ENCODE peak calls at places on chromosomes 3 and 15, in four cellular contexts. One of them, this sample, is unnamed.

GRCh38 chr15:89751748-89752147 is 699 bp upstream of the MESP1 start:
- DNase-seq in HL-60: no peak
- DNase-seq in uterus: no peak
- DNase-seq in Caco-2: no peak
- DNase-seq in this sample: no peak

GRCh38 chr15:29102911-29103824 is 166.5 kb downstream of the NSMCE3 start:
- DNase-seq in HL-60: no peak
- DNase-seq in Caco-2: no peak
- DNase-seq in uterus: no peak
- DNase-seq in this sample: no peak

GRCh38 chr3:42216820-42217416 is 49.1 kb downstream of the CCK start:
- DNase-seq in HL-60: no peak
- DNase-seq in uterus: no peak
- DNase-seq in Caco-2: no peak
- DNase-seq in this sample: no peak

GRCh38 chr15:93164409-93164808 is 75.4 kb upstream of the RGMA start:
- DNase-seq in uterus: no peak
- DNase-seq in HL-60: no peak
- DNase-seq in Caco-2: no peak
- DNase-seq in this sample: no peak

GRCh38 chr3:100720423-100720822 is 11.1 kb downstream of the TFG start:
- DNase-seq in HL-60: no peak
- DNase-seq in uterus: no peak
- DNase-seq in Caco-2: no peak
- DNase-seq in this sample: no peak

GRCh38 chr3:71881041-71881440 is 96.1 kb upstream of the PROK2 start:
- DNase-seq in Caco-2: no peak
- DNase-seq in HL-60: no peak
- DNase-seq in uterus: no peak
- DNase-seq in this sample: no peak

GRCh38 chr15:61951949-61952348 is 108.3 kb downstream of the VPS13C start:
- DNase-seq in Caco-2: no peak
- DNase-seq in uterus: no peak
- DNase-seq in HL-60: no peak
- DNase-seq in this sample: no peak

GRCh38 chr3:74301058-74301457 is 313.4 kb downstream of the CNTN3 start:
- DNase-seq in uterus: no peak
- DNase-seq in HL-60: no peak
- DNase-seq in Caco-2: no peak
- DNase-seq in this sample: no peak

GRCh38 chr3:173397161-173398110 is at the start of gene NLGN1:
- DNase-seq in uterus: peak; percentile 74
- DNase-seq in HL-60: peak; percentile 4
- DNase-seq in Caco-2: no peak
- DNase-seq in this sample: no peak

GRCh38 chr3:152302521-152303021 is 33.8 kb downstream of the MBNL1 start:
- DNase-seq in Caco-2: no peak
- DNase-seq in uterus: peak; percentile 72
- DNase-seq in HL-60: no peak
- DNase-seq in this sample: peak; percentile 67

GRCh38 chr15:72813345-72814004 is 29.9 kb upstream of the ADPGK start:
- DNase-seq in Caco-2: no peak
- DNase-seq in uterus: no peak
- DNase-seq in HL-60: no peak
- DNase-seq in this sample: no peak

GRCh38 chr3:81743096-81744025 is 18.1 kb downstream of the GBE1 start:
- DNase-seq in uterus: peak; percentile 37
- DNase-seq in HL-60: peak; percentile 49
- DNase-seq in Caco-2: no peak
- DNase-seq in this sample: peak; percentile 66

GRCh38 chr15:81466741-81467140 is 92.7 kb upstream of the TMC3 start:
- DNase-seq in HL-60: no peak
- DNase-seq in Caco-2: no peak
- DNase-seq in uterus: no peak
- DNase-seq in this sample: no peak

GRCh38 chr3:72690646-72691045 is 157.6 kb downstream of the SHQ1 start:
- DNase-seq in Caco-2: no peak
- DNase-seq in HL-60: no peak
- DNase-seq in uterus: no peak
- DNase-seq in this sample: no peak

GRCh38 chr3:182755308-182756106 is 37.8 kb upstream of the ATP11B start:
- DNase-seq in uterus: no peak
- DNase-seq in HL-60: no peak
- DNase-seq in Caco-2: no peak
- DNase-seq in this sample: no peak

DNA sequence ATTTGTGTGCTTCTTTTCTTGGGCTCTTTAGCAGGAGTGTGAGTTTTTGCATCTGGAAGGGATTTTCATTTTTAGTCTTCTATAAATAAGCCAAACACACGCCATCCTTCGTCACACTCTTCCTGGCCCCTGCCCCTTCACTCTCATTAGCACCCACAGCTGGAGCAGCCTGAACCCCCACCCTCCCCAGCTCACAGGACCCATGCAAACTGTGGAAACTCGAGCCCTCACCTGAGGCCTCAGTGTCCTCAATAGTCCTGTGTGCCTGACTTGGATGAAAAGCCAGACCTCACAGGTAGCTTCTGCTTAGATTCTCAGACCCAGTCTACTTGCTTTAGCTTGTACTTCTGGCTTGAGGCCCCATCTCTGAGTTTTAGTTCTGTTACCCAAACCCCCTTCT is 167.9 kb downstream of the MTHFS start:
- DNase-seq in uterus: no peak
- DNase-seq in HL-60: no peak
- DNase-seq in Caco-2: no peak
- DNase-seq in this sample: no peak
- TF ChIP-seq CTCF in uterus: no peak
- TF ChIP-seq CTCF in HL-60: no peak
- TF ChIP-seq CTCF in Caco-2: no peak
- TF ChIP-seq CTCF in this sample: no peak

DNA sequence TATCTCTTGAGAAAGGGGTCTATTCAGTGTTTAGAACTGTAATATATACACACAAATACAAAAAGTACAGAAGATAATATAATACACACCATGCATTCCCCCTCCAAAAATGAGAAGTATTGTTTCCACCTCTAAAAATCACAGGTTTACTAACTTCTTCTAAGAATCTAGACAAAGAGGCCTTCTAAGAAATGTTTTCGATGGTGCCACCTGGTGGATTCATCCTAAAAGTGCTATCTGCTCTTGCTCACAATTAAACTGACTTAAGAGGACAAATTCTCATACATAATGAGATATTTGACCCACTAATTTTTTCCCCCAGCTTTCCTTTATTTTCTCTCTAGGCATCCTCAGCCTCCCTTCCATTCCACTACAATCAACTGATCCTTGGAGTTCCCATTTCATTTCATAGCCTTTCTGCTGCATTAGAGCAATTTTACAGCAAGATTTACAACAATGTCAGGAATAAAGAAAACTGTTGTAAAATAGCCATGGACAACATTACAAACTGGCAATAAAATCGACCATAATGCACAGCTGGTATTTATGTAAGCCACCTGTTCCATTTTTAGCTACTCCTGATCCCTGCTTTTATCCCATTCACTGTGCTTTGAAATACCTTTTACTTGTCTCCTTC is 124.6 kb downstream of the ARRDC4 start:
- DNase-seq in Caco-2: no peak
- DNase-seq in uterus: no peak
- DNase-seq in HL-60: peak; percentile 25
- DNase-seq in this sample: peak; percentile 69
- TF ChIP-seq CTCF in Caco-2: peak; percentile 55
- TF ChIP-seq CTCF in uterus: peak; percentile 61
- TF ChIP-seq CTCF in HL-60: no peak
- TF ChIP-seq CTCF in this sample: peak; percentile 64

GRCh38 chr3:50299929-50300680 is 900 bp upstream of the HYAL3 start:
- DNase-seq in Caco-2: peak; percentile 35
- DNase-seq in uterus: no peak
- DNase-seq in HL-60: peak; percentile 89
- DNase-seq in this sample: peak; percentile 79

GRCh38 chr3:50304601-50305000 is 1.2 kb upstream of the HYAL1 start:
- DNase-seq in Caco-2: no peak
- DNase-seq in HL-60: no peak
- DNase-seq in uterus: no peak
- DNase-seq in this sample: no peak

GRCh38 chr3:50300681-50301254 is 1.6 kb upstream of the HYAL3 start:
- DNase-seq in Caco-2: peak; percentile 33
- DNase-seq in uterus: no peak
- DNase-seq in HL-60: no peak
- DNase-seq in this sample: no peak

GRCh38 chr3:50302095-50303037 is 1.0 kb downstream of the HYAL1 start:
- DNase-seq in Caco-2: no peak
- DNase-seq in HL-60: no peak
- DNase-seq in uterus: no peak
- DNase-seq in this sample: no peak

DNA sequence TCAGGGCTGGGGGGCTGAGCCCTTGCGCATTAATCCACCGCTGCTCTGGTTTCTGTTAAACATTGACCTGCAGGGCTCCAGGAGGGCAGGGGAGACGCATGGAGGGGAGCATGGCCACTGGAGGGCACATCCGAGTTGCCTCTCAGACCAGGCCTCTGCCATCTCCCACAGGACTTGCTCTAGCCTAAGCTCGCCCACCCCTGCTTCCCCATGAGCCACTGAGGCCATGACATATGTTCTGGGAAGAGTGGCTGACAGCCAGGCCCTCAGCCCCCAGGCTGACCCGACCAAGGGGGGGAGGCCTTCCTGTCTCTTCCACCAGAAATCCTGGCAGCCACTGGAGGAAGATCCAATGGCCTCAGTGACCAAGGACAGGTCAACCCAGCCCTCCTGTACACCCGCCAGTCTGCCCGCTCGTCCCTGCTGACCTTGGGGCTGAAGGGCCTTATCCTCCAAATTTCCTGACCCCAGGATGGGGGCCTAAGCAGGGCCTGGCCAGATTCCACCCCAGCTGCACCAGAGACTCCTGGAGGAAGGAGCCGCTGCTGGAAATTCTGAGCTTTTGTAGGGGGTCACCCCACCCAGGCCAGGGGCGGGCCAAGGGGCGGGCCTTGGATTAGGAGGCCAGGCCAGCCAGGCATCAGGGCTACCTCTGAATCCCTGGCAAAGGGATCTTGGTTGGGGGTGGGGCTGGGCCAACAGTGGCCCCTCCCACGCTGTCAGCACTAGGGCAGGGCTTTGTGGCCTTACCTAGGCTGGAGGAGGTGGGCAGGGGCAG is at the start of gene HYAL1:
- DNase-seq in uterus: peak; percentile 67
- DNase-seq in HL-60: no peak
- DNase-seq in Caco-2: peak; percentile 67
- DNase-seq in this sample: peak; percentile 52
- TF ChIP-seq CTCF in uterus: no peak
- TF ChIP-seq CTCF in HL-60: peak; percentile 2
- TF ChIP-seq CTCF in Caco-2: no peak
- TF ChIP-seq CTCF in this sample: no peak

DNA sequence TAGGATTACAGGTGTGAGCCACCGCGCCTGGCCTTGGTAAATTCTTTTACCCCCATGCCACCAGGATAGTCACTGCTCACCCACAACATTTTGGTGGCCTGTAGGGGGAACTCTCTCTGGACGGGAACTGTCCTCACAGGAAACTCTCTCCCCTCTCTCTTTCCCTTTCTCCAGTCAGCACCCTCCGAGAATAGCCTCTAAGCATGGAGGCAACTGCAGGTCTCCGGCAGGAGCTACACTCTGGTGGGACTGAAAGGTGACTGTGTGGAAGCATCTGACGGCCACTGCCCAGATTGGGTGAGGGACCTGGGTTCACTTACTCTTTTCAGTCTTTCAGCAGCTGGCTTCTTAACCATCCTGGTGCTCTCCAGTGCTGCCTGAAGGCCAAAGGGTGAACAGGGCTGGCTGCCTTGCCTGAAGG is 21.3 kb downstream of the TRANK1 start:
- DNase-seq in uterus: no peak
- DNase-seq in Caco-2: no peak
- DNase-seq in HL-60: peak; percentile 35
- DNase-seq in this sample: no peak
- TF ChIP-seq CTCF in uterus: no peak
- TF ChIP-seq CTCF in Caco-2: no peak
- TF ChIP-seq CTCF in HL-60: no peak
- TF ChIP-seq CTCF in this sample: no peak

GRCh38 chr3:178043084-178043483 is 493.2 kb upstream of the KCNMB2 start:
- DNase-seq in uterus: no peak
- DNase-seq in HL-60: no peak
- DNase-seq in Caco-2: no peak
- DNase-seq in this sample: no peak
- TF ChIP-seq CTCF in uterus: no peak
- TF ChIP-seq CTCF in HL-60: no peak
- TF ChIP-seq CTCF in Caco-2: no peak
- TF ChIP-seq CTCF in this sample: no peak

This sample was measured in NB4.